ENCODE peak calls at places on chromosomes 5 and 9, in four cellular contexts. Q is WTC11, P is K562, D is HepG2. L is an unnamed sample.

GRCh38 chr9:136328011-136328621 is 777 bp downstream of the GPSM1 start:
- DNase-seq in Q (no peak), P (no peak), D (no peak), L (no peak)

GRCh38 chr5:177981296-177982071 is 14.6 kb downstream of the PROP1 start:
- DNase-seq in Q (no peak), P (no peak), D (no peak), L (no peak)

GRCh38 chr9:14983599-14983998 is 73.4 kb upstream of the FREM1 start:
- DNase-seq in Q (no peak), P (no peak), D (no peak), L (no peak)

GRCh38 chr9:76658510-76659231 is 105.6 kb upstream of the PCA3 start:
- DNase-seq in Q (no peak), P (peak), D (peak), L (peak)

GRCh38 chr9:21070171-21070571 is 7.6 kb downstream of the IFNB1 start:
- DNase-seq in Q (peak), P (no peak), D (no peak), L (peak)

GRCh38 chr5:41869150-41869738 is 981 bp downstream of the OXCT1 start:
- DNase-seq in Q (peak), P (peak), D (no peak), L (peak)

GRCh38 chr5:62206150-62206829 is 99.7 kb upstream of the KIF2A start:
- DNase-seq in Q (peak), P (peak), D (peak), L (peak)

GRCh38 chr9:5352637-5353248 is 13.1 kb upstream of the RLN1 start:
- DNase-seq in Q (no peak), P (no peak), D (no peak), L (no peak)

GRCh38 chr5:89289604-89290003 is 406.6 kb upstream of the MEF2C start:
- DNase-seq in Q (no peak), P (no peak), D (no peak), L (no peak)

GRCh38 chr5:179194201-179194910 is 134.2 kb downstream of the ZNF354C start:
- DNase-seq in Q (peak), P (no peak), D (no peak), L (no peak)

GRCh38 chr9:105290401-105290800 is 46.0 kb downstream of the SLC44A1 start:
- DNase-seq in Q (no peak), P (no peak), D (no peak), L (no peak)

DNA sequence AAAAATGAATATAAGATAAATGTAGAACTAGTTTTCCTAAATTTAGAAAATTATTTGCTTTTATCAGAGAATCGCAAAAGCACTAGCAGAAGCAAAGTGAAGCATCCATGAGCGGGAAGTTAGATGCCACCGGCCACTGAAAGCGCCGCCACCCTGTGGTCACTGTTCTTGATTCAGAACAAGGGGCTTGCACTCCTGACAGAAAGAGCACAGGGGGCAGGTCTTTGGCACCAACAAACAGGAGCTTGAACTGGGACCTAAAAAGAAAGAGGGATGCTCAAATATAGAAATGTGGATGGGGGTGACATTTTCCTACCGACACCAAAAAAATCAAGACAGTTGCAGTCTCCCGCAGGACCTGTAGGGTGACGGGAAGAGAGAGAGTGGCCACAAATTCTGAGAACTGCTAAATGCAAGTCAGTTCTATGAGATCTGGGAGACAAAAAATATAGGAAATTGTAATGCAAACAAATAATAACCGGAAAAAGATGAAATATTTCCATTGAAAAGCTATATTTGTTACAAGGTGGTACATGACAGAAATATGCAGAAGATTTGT is 144.3 kb downstream of the CDH12 start:
- DNase-seq in Q (peak), P (no peak), D (no peak), L (peak)
- TF ChIP-seq ELF4 in Q (no peak), P (no peak), D (no peak), L (no peak)

GRCh38 chr5:173645437-173645807 is 29.0 kb upstream of the BOD1 start:
- DNase-seq in Q (peak), P (no peak), D (peak), L (no peak)
- TF ChIP-seq ELF4 in Q (no peak), P (no peak), D (no peak), L (no peak)

DNA sequence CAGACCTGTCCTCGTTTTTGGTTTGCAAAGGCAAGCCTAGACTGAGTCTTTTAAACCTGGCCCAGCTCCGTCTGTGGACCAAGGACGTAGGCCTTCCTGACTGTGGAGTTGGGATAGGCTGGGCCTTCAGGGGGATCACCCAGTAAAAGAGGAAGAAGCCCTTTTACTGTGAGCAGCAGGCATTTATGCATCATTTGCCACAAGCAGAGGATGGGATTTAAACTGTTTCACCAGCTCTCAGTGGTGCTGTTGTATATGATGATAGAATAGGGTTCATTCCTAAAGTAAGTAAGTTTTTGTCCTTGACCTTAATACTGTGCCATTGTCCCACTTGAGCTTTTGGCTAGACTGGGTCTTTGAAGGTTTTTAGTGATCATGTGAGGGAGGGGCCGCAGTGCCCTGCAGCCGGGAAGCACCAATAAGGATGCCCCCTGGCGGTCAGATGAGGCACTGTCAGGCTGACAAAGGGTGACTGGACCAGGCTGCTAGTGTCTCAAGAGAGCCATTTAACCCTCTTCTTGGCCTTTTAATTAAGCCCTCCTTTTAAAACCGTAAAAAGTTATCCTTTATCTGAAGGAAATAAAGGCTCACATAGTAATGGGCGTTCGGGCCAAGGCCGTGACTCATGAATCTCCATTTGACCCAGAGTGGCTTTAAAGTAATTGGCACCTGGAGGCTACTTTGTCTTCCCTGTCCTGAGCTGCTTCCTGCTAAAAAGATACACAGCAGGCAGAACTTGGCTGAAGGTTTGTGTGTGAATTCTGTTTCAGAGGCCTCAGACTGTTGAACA is 74.0 kb downstream of the UBAP1 start:
- DNase-seq in Q (peak), P (peak), D (peak), L (peak)
- TF ChIP-seq ELF4 in Q (no peak), P (no peak), D (no peak), L (no peak)

GRCh38 chr5:6849569-6849968 is 136.3 kb downstream of the TENT4A start:
- DNase-seq in Q (no peak), P (no peak), D (no peak), L (no peak)
- TF ChIP-seq ELF4 in Q (no peak), P (no peak), D (no peak), L (no peak)

DNA sequence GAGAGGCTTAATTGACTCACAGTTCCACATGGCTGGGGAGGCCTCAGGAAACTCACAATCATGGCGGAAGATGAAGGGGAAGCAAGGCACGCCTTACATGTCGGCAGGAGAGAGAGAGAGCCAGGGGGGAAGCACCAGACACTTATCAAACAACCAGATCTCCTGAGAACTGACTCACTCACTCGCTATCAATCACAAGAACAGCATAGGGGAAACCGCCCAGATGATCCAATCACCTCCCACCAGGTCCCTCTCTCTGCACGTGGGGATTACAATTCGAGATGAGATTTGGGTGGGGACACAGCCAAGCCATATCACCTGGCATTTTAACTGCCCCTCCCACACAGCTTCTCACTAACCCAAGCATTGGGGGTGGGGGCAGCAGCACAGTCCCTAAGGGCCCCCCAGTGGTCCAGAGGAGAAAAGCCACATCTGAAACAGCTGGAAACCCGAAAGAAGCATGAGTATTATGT is 76.1 kb upstream of the ASS1 start:
- DNase-seq in Q (no peak), P (peak), D (no peak), L (no peak)
- TF ChIP-seq ELF4 in Q (no peak), P (no peak), D (no peak), L (no peak)

GRCh38 chr5:72598461-72599433 is 91.5 kb upstream of the ZNF366 start:
- DNase-seq in Q (no peak), P (no peak), D (peak), L (no peak)
- TF ChIP-seq ELF4 in Q (no peak), P (no peak), D (no peak), L (no peak)

DNA sequence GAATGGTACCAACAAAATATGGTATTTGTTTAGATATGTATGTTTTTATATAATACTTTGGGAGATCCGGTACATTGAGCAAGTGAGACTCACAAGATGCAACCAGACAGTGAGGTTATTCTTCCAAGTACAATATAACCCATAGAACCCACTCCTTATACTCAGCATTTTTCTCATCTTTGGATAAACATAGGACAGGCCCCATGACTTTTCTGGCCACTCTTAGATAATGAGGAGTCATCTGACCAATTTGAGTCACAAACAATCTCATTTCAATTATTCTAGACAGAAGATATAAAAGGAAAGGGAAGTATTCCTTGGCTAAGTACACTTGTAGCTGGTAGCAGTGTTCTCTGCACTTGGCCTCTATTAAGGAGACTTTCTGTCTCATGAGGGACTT is 150.2 kb downstream of the SGCD start:
- DNase-seq in Q (no peak), P (no peak), D (no peak), L (no peak)
- TF ChIP-seq ELF4 in Q (no peak), P (no peak), D (no peak), L (no peak)

DNA sequence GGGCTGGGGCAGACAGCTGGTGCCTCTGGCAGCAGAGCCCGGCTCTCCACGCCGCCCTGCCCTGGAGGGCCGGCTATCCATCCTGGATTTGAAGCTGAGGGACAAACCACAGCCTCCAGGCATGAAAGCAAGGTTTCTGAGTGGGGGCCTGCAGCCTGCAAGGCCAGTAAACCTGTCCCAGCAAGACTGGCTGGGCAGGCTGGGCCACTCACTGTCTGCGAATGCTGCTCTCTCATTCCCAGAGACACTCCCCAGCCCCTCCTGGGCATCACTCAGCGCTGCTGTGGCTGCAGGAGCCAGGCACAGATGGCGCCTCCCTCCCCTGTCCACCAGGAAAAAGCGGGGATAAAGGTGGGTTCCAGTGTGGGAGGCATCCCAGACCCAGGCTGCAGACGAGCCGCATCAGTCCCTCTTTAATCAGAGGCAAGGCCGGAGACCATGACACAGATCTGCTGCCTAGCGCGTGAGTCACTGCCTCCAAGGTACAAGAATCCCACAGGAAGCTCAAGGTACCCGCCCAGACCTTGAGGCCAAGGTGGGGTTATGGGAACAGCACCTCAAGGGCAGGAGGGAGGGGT is 118.0 kb downstream of the VAV2 start:
- DNase-seq in Q (no peak), P (no peak), D (no peak), L (no peak)
- TF ChIP-seq ELF4 in Q (no peak), P (no peak), D (no peak), L (no peak)

GRCh38 chr5:142016576-142016975 is 3.7 kb upstream of the GNPDA1 start:
- DNase-seq in Q (no peak), P (no peak), D (no peak), L (no peak)
- TF ChIP-seq ELF4 in Q (no peak), P (no peak), D (no peak), L (no peak)

GRCh38 chr9:83512621-83513020 is 25.6 kb downstream of the FRMD3 start:
- DNase-seq in Q (no peak), P (no peak), D (no peak), L (no peak)
- TF ChIP-seq ELF4 in Q (no peak), P (no peak), D (no peak), L (no peak)

L was measured in HEK293T.